ENCODE peak calls at places on chromosomes 6 and 20, in eight cellular contexts. One of them, this sample, is unnamed.

GRCh38 chr6:104789770-104790190 is 69.9 kb downstream of the HACE1 start:
- DNase-seq in body of pancreas: no peak
- DNase-seq in breast epithelium: no peak
- DNase-seq in thyroid gland: no peak
- DNase-seq in heart left ventricle: no peak
- DNase-seq in right cardiac atrium: no peak
- DNase-seq in colonic mucosa: no peak
- DNase-seq in CD8-positive, alpha-beta memory T cell: peak; percentile 63
- DNase-seq in this sample: peak; percentile 22

GRCh38 chr6:45148711-45149341 is 179.3 kb upstream of the RUNX2 start:
- DNase-seq in body of pancreas: no peak
- DNase-seq in breast epithelium: no peak
- DNase-seq in thyroid gland: no peak
- DNase-seq in heart left ventricle: no peak
- DNase-seq in right cardiac atrium: no peak
- DNase-seq in colonic mucosa: no peak
- DNase-seq in CD8-positive, alpha-beta memory T cell: no peak
- DNase-seq in this sample: no peak

GRCh38 chr20:40547492-40548129 is 141.4 kb downstream of the MAFB start:
- DNase-seq in body of pancreas: no peak
- DNase-seq in breast epithelium: no peak
- DNase-seq in thyroid gland: no peak
- DNase-seq in heart left ventricle: no peak
- DNase-seq in right cardiac atrium: no peak
- DNase-seq in colonic mucosa: no peak
- DNase-seq in CD8-positive, alpha-beta memory T cell: no peak
- DNase-seq in this sample: no peak

GRCh38 chr6:130033999-130034814 is 15.8 kb downstream of the L3MBTL3 start:
- DNase-seq in body of pancreas: no peak
- DNase-seq in breast epithelium: no peak
- DNase-seq in thyroid gland: no peak
- DNase-seq in heart left ventricle: no peak
- DNase-seq in right cardiac atrium: peak; percentile 17
- DNase-seq in colonic mucosa: no peak
- DNase-seq in CD8-positive, alpha-beta memory T cell: no peak
- DNase-seq in this sample: no peak

GRCh38 chr6:36944650-36945049 is 9.9 kb upstream of the PI16 start:
- DNase-seq in body of pancreas: peak; percentile 41
- DNase-seq in breast epithelium: no peak
- DNase-seq in thyroid gland: no peak
- DNase-seq in heart left ventricle: no peak
- DNase-seq in right cardiac atrium: no peak
- DNase-seq in colonic mucosa: no peak
- DNase-seq in CD8-positive, alpha-beta memory T cell: no peak
- DNase-seq in this sample: no peak

GRCh38 chr6:10411915-10412164 is 3.0 kb downstream of the TFAP2A start:
- DNase-seq in body of pancreas: no peak
- DNase-seq in breast epithelium: no peak
- DNase-seq in thyroid gland: no peak
- DNase-seq in heart left ventricle: no peak
- DNase-seq in right cardiac atrium: no peak
- DNase-seq in colonic mucosa: peak; percentile 32
- DNase-seq in CD8-positive, alpha-beta memory T cell: no peak
- DNase-seq in this sample: no peak

GRCh38 chr20:14142171-14142570 is 146.9 kb downstream of the MACROD2 start:
- DNase-seq in body of pancreas: peak; percentile 60
- DNase-seq in breast epithelium: no peak
- DNase-seq in thyroid gland: peak; percentile 59
- DNase-seq in heart left ventricle: peak; percentile 25
- DNase-seq in right cardiac atrium: peak; percentile 20
- DNase-seq in colonic mucosa: peak; percentile 21
- DNase-seq in CD8-positive, alpha-beta memory T cell: no peak
- DNase-seq in this sample: peak; percentile 22

GRCh38 chr6:28496099-28496779 is 19.4 kb downstream of the GPX6 start:
- DNase-seq in body of pancreas: no peak
- DNase-seq in breast epithelium: no peak
- DNase-seq in thyroid gland: no peak
- DNase-seq in heart left ventricle: no peak
- DNase-seq in right cardiac atrium: no peak
- DNase-seq in colonic mucosa: no peak
- DNase-seq in CD8-positive, alpha-beta memory T cell: no peak
- DNase-seq in this sample: no peak

GRCh38 chr6:99013661-99014458 is 66.1 kb upstream of the FBXL4 start:
- DNase-seq in body of pancreas: no peak
- DNase-seq in breast epithelium: no peak
- DNase-seq in thyroid gland: no peak
- DNase-seq in heart left ventricle: no peak
- DNase-seq in right cardiac atrium: no peak
- DNase-seq in colonic mucosa: no peak
- DNase-seq in CD8-positive, alpha-beta memory T cell: no peak
- DNase-seq in this sample: no peak

GRCh38 chr20:4099905-4100675 is 84.7 kb upstream of the RNF24 start:
- DNase-seq in body of pancreas: no peak
- DNase-seq in breast epithelium: no peak
- DNase-seq in thyroid gland: no peak
- DNase-seq in heart left ventricle: no peak
- DNase-seq in right cardiac atrium: no peak
- DNase-seq in colonic mucosa: no peak
- DNase-seq in CD8-positive, alpha-beta memory T cell: no peak
- DNase-seq in this sample: no peak

GRCh38 chr6:41942045-41942851 is 640 bp upstream of the CCND3 start:
- DNase-seq in body of pancreas: no peak
- DNase-seq in breast epithelium: no peak
- DNase-seq in thyroid gland: no peak
- DNase-seq in heart left ventricle: no peak
- DNase-seq in right cardiac atrium: no peak
- DNase-seq in colonic mucosa: no peak
- DNase-seq in CD8-positive, alpha-beta memory T cell: no peak
- DNase-seq in this sample: no peak

GRCh38 chr20:24981282-24981681 is 11.3 kb downstream of the APMAP start:
- DNase-seq in body of pancreas: no peak
- DNase-seq in breast epithelium: no peak
- DNase-seq in thyroid gland: no peak
- DNase-seq in heart left ventricle: no peak
- DNase-seq in right cardiac atrium: no peak
- DNase-seq in colonic mucosa: no peak
- DNase-seq in CD8-positive, alpha-beta memory T cell: no peak
- DNase-seq in this sample: no peak

GRCh38 chr6:128310061-128310460 is 210.3 kb downstream of the PTPRK start:
- DNase-seq in body of pancreas: no peak
- DNase-seq in breast epithelium: no peak
- DNase-seq in thyroid gland: no peak
- DNase-seq in heart left ventricle: no peak
- DNase-seq in right cardiac atrium: no peak
- DNase-seq in colonic mucosa: no peak
- DNase-seq in CD8-positive, alpha-beta memory T cell: no peak
- DNase-seq in this sample: no peak

GRCh38 chr20:58007947-58008346 is 220.5 kb downstream of the ANKRD60 start:
- DNase-seq in body of pancreas: no peak
- DNase-seq in breast epithelium: no peak
- DNase-seq in thyroid gland: no peak
- DNase-seq in heart left ventricle: no peak
- DNase-seq in right cardiac atrium: no peak
- DNase-seq in colonic mucosa: no peak
- DNase-seq in CD8-positive, alpha-beta memory T cell: no peak
- DNase-seq in this sample: no peak

GRCh38 chr20:40251284-40251932 is 437.6 kb downstream of the MAFB start:
- DNase-seq in body of pancreas: no peak
- DNase-seq in breast epithelium: no peak
- DNase-seq in thyroid gland: no peak
- DNase-seq in heart left ventricle: no peak
- DNase-seq in right cardiac atrium: no peak
- DNase-seq in colonic mucosa: peak; percentile 50
- DNase-seq in CD8-positive, alpha-beta memory T cell: no peak
- DNase-seq in this sample: no peak

GRCh38 chr6:108739496-108740330 is 108.5 kb upstream of the ARMC2 start:
- DNase-seq in body of pancreas: peak; percentile 51
- DNase-seq in breast epithelium: no peak
- DNase-seq in thyroid gland: no peak
- DNase-seq in heart left ventricle: no peak
- DNase-seq in right cardiac atrium: no peak
- DNase-seq in colonic mucosa: no peak
- DNase-seq in CD8-positive, alpha-beta memory T cell: no peak
- DNase-seq in this sample: no peak

GRCh38 chr20:31418307-31418706 is 12.3 kb upstream of the DEFB121 start:
- DNase-seq in body of pancreas: no peak
- DNase-seq in breast epithelium: no peak
- DNase-seq in thyroid gland: no peak
- DNase-seq in heart left ventricle: no peak
- DNase-seq in right cardiac atrium: no peak
- DNase-seq in colonic mucosa: no peak
- DNase-seq in CD8-positive, alpha-beta memory T cell: no peak
- DNase-seq in this sample: no peak
- H3K9me3 ChIP-seq in body of pancreas: no peaks in the 10 kb centered on the region
- H3K9me3 ChIP-seq in breast epithelium: no peaks in the 10 kb centered on the region
- H3K9me3 ChIP-seq in thyroid gland: no peaks in the 10 kb centered on the region
- H3K9me3 ChIP-seq in heart left ventricle: no peaks in the 10 kb centered on the region
- H3K9me3 ChIP-seq in right cardiac atrium: no peaks in the 10 kb centered on the region
- H3K9me3 ChIP-seq in colonic mucosa: no peaks in the 10 kb centered on the region
- H3K9me3 ChIP-seq in CD8-positive, alpha-beta memory T cell: no peaks in the 10 kb centered on the region
- H3K9me3 ChIP-seq in this sample: no peaks in the 10 kb centered on the region

GRCh38 chr6:27214126-27214601 is 33.3 kb upstream of the PRSS16 start:
- DNase-seq in body of pancreas: no peak
- DNase-seq in breast epithelium: no peak
- DNase-seq in thyroid gland: no peak
- DNase-seq in heart left ventricle: no peak
- DNase-seq in right cardiac atrium: no peak
- DNase-seq in colonic mucosa: no peak
- DNase-seq in CD8-positive, alpha-beta memory T cell: no peak
- DNase-seq in this sample: no peak
- H3K9me3 ChIP-seq in body of pancreas: no peaks in the 10 kb centered on the region
- H3K9me3 ChIP-seq in breast epithelium: no peaks in the 10 kb centered on the region
- H3K9me3 ChIP-seq in thyroid gland: no peaks in the 10 kb centered on the region
- H3K9me3 ChIP-seq in heart left ventricle: peaks cover 7% of the 10 kb centered on the region
- H3K9me3 ChIP-seq in right cardiac atrium: peaks cover 6% of the 10 kb centered on the region
- H3K9me3 ChIP-seq in colonic mucosa: no peaks in the 10 kb centered on the region
- H3K9me3 ChIP-seq in CD8-positive, alpha-beta memory T cell: no peaks in the 10 kb centered on the region
- H3K9me3 ChIP-seq in this sample: no peaks in the 10 kb centered on the region

GRCh38 chr6:121633309-121633708 is 197.9 kb downstream of the GJA1 start:
- DNase-seq in body of pancreas: no peak
- DNase-seq in breast epithelium: no peak
- DNase-seq in thyroid gland: no peak
- DNase-seq in heart left ventricle: no peak
- DNase-seq in right cardiac atrium: no peak
- DNase-seq in colonic mucosa: no peak
- DNase-seq in CD8-positive, alpha-beta memory T cell: no peak
- DNase-seq in this sample: no peak

GRCh38 chr6:121641158-121641557 is 205.7 kb downstream of the GJA1 start:
- DNase-seq in body of pancreas: no peak
- DNase-seq in breast epithelium: no peak
- DNase-seq in thyroid gland: no peak
- DNase-seq in heart left ventricle: no peak
- DNase-seq in right cardiac atrium: no peak
- DNase-seq in colonic mucosa: no peak
- DNase-seq in CD8-positive, alpha-beta memory T cell: no peak
- DNase-seq in this sample: no peak

GRCh38 chr6:121630716-121631115 is 195.3 kb downstream of the GJA1 start:
- DNase-seq in body of pancreas: no peak
- DNase-seq in breast epithelium: no peak
- DNase-seq in thyroid gland: no peak
- DNase-seq in heart left ventricle: no peak
- DNase-seq in right cardiac atrium: no peak
- DNase-seq in colonic mucosa: no peak
- DNase-seq in CD8-positive, alpha-beta memory T cell: no peak
- DNase-seq in this sample: no peak

GRCh38 chr6:121639041-121639440 is 203.6 kb downstream of the GJA1 start:
- DNase-seq in body of pancreas: no peak
- DNase-seq in breast epithelium: no peak
- DNase-seq in thyroid gland: no peak
- DNase-seq in heart left ventricle: no peak
- DNase-seq in right cardiac atrium: no peak
- DNase-seq in colonic mucosa: no peak
- DNase-seq in CD8-positive, alpha-beta memory T cell: no peak
- DNase-seq in this sample: no peak

DNA sequence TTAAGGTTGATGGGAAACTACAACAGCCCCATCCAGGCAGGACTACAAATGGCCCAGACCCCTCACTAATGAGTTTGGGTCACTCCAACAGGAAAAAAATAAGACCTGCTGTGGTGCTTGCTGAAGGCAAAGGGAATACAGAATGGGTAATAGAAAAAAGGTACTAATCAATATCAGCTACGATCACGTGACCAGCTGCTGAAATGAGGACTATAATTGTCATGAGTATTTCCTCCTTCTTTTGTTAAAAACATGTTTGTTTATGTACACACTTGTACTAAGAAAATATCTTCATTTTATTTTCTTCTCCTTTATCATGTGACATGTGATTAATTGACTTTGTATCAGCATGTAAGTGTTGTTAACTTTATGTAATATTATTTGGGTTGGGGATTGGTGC is 199.9 kb downstream of the GJA1 start:
- DNase-seq in body of pancreas: no peak
- DNase-seq in breast epithelium: no peak
- DNase-seq in thyroid gland: no peak
- DNase-seq in heart left ventricle: no peak
- DNase-seq in right cardiac atrium: no peak
- DNase-seq in colonic mucosa: no peak
- DNase-seq in CD8-positive, alpha-beta memory T cell: no peak
- DNase-seq in this sample: no peak
- H3K9me3 ChIP-seq in body of pancreas: no peaks in the 10 kb centered on the region
- H3K9me3 ChIP-seq in breast epithelium: peaks cover 23% of the 10 kb centered on the region
- H3K9me3 ChIP-seq in thyroid gland: no peaks in the 10 kb centered on the region
- H3K9me3 ChIP-seq in heart left ventricle: peaks cover 45% of the 10 kb centered on the region
- H3K9me3 ChIP-seq in right cardiac atrium: no peaks in the 10 kb centered on the region
- H3K9me3 ChIP-seq in colonic mucosa: no peaks in the 10 kb centered on the region
- H3K9me3 ChIP-seq in CD8-positive, alpha-beta memory T cell: no peaks in the 10 kb centered on the region
- H3K9me3 ChIP-seq in this sample: peaks cover 15% of the 10 kb centered on the region

GRCh38 chr6:135475292-135475886 is 22.2 kb downstream of the AHI1 start:
- DNase-seq in body of pancreas: no peak
- DNase-seq in breast epithelium: no peak
- DNase-seq in thyroid gland: no peak
- DNase-seq in heart left ventricle: no peak
- DNase-seq in right cardiac atrium: no peak
- DNase-seq in colonic mucosa: no peak
- DNase-seq in CD8-positive, alpha-beta memory T cell: no peak
- DNase-seq in this sample: no peak

GRCh38 chr6:135481786-135482369 is 15.7 kb downstream of the AHI1 start:
- DNase-seq in body of pancreas: no peak
- DNase-seq in breast epithelium: no peak
- DNase-seq in thyroid gland: no peak
- DNase-seq in heart left ventricle: no peak
- DNase-seq in right cardiac atrium: no peak
- DNase-seq in colonic mucosa: no peak
- DNase-seq in CD8-positive, alpha-beta memory T cell: no peak
- DNase-seq in this sample: no peak

GRCh38 chr6:135474362-135474761 is 23.2 kb downstream of the AHI1 start:
- DNase-seq in body of pancreas: no peak
- DNase-seq in breast epithelium: no peak
- DNase-seq in thyroid gland: no peak
- DNase-seq in heart left ventricle: no peak
- DNase-seq in right cardiac atrium: no peak
- DNase-seq in colonic mucosa: no peak
- DNase-seq in CD8-positive, alpha-beta memory T cell: no peak
- DNase-seq in this sample: no peak

DNA sequence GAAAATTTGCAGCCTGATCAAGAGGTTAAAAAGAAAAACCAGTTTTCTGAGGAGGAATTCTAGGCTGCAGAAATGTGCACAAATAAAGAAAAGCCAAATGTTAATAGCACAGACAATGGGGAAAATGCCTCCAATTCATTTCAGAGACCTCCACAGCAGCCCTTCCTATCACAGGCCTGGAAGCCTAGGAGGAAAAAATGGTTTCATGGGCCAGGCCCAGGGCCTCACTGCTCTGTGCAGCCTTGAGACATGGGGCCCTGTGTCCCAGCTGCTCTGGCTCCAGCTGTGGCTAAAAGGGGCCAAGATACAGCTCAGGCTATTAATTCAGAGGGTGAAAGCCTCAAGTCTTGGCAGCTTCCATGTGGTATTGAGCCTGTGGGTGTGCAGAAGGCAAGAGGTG is 18.9 kb downstream of the AHI1 start:
- DNase-seq in body of pancreas: no peak
- DNase-seq in breast epithelium: no peak
- DNase-seq in thyroid gland: no peak
- DNase-seq in heart left ventricle: no peak
- DNase-seq in right cardiac atrium: no peak
- DNase-seq in colonic mucosa: no peak
- DNase-seq in CD8-positive, alpha-beta memory T cell: no peak
- DNase-seq in this sample: no peak
- H3K9me3 ChIP-seq in body of pancreas: no peaks in the 10 kb centered on the region
- H3K9me3 ChIP-seq in breast epithelium: peaks cover 17% of the 10 kb centered on the region
- H3K9me3 ChIP-seq in thyroid gland: no peaks in the 10 kb centered on the region
- H3K9me3 ChIP-seq in heart left ventricle: peaks cover 31% of the 10 kb centered on the region
- H3K9me3 ChIP-seq in right cardiac atrium: no peaks in the 10 kb centered on the region
- H3K9me3 ChIP-seq in colonic mucosa: peaks cover 10% of the 10 kb centered on the region
- H3K9me3 ChIP-seq in CD8-positive, alpha-beta memory T cell: peaks cover 6% of the 10 kb centered on the region
- H3K9me3 ChIP-seq in this sample: peaks cover 21% of the 10 kb centered on the region